ENCODE peak calls at places on chromosomes 1 and 21, in eight cellular contexts. U is CD8-positive, alpha-beta T cell; J is lower lobe of right lung; H is endodermal cell; I is tibial nerve; K is cardiac muscle cell; R is breast epithelium; E is bronchial epithelial cell. S is an unnamed sample.

GRCh38 chr1:23029337-23029736 is 10.1 kb downstream of the KDM1A start:
- DNase-seq in U (no peak), J (no peak), H (no peak), I (no peak), K (no peak), R (no peak), E (no peak), S (no peak)

GRCh38 chr1:234944439-234945369 is 183.9 kb downstream of the TOMM20 start:
- DNase-seq in U (no peak), J (no peak), H (no peak), I (no peak), K (no peak), R (no peak), E (no peak), S (no peak)

GRCh38 chr21:32708069-32708468 is 19.7 kb downstream of the SYNJ1 start:
- DNase-seq in U (no peak), J (no peak), H (no peak), I (no peak), K (no peak), R (no peak), E (no peak), S (no peak)

GRCh38 chr1:78958711-78959110 is 47.8 kb downstream of the ADGRL4 start:
- DNase-seq in U (no peak), J (no peak), H (no peak), I (no peak), K (no peak), R (no peak), E (no peak), S (no peak)

GRCh38 chr1:5740865-5741860 is 251.1 kb downstream of the NPHP4 start:
- DNase-seq in U (no peak), J (peak; percentile 15), H (peak; percentile 29), I (no peak), K (no peak), R (no peak), E (peak; percentile 14), S (no peak)

GRCh38 chr1:3139871-3140837 is 71.2 kb downstream of the PRDM16 start:
- DNase-seq in U (no peak), J (no peak), H (no peak), I (no peak), K (peak; percentile 49), R (no peak), E (no peak), S (no peak)

GRCh38 chr1:24980836-24981631 is 51.0 kb upstream of the RUNX3 start:
- DNase-seq in U (no peak), J (no peak), H (no peak), I (no peak), K (no peak), R (no peak), E (peak; percentile 54), S (peak; percentile 30)

GRCh38 chr1:152110365-152110859 is 4.8 kb downstream of the TCHH start:
- DNase-seq in U (no peak), J (peak; percentile 57), H (no peak), I (no peak), K (no peak), R (no peak), E (peak; percentile 49), S (no peak)

GRCh38 chr21:44049182-44049581 is 37.1 kb downstream of the TRAPPC10 start:
- DNase-seq in U (no peak), J (no peak), H (no peak), I (no peak), K (no peak), R (no peak), E (no peak), S (no peak)

GRCh38 chr1:161727343-161727924 is 6.1 kb downstream of the FCRLB start:
- DNase-seq in U (no peak), J (no peak), H (no peak), I (peak; percentile 11), K (no peak), R (no peak), E (no peak), S (no peak)

GRCh38 chr1:14095001-14095400 is 395.0 kb downstream of the PRDM2 start:
- DNase-seq in U (no peak), J (no peak), H (no peak), I (no peak), K (peak; percentile 46), R (no peak), E (peak; percentile 17), S (no peak)

GRCh38 chr1:116375884-116376733 is 3.1 kb downstream of the ATP1A1 start:
- DNase-seq in U (no peak), J (peak; percentile 85), H (peak; percentile 78), I (peak; percentile 66), K (peak; percentile 69), R (peak; percentile 77), E (peak; percentile 98), S (peak; percentile 94)

GRCh38 chr1:228852511-228853088 is 117.3 kb downstream of the RHOU start:
- DNase-seq in U (no peak), J (no peak), H (no peak), I (no peak), K (no peak), R (no peak), E (no peak), S (no peak)

GRCh38 chr1:151146072-151146415 is 387 bp downstream of the SEMA6C start:
- DNase-seq in U (no peak), J (no peak), H (no peak), I (no peak), K (no peak), R (no peak), E (no peak), S (no peak)

GRCh38 chr1:95006681-95007080 is 66.1 kb downstream of the ALG14 start:
- DNase-seq in U (no peak), J (no peak), H (no peak), I (no peak), K (no peak), R (no peak), E (no peak), S (no peak)

GRCh38 chr1:19250629-19251304 is 557 bp downstream of the EMC1 start:
- DNase-seq in U (no peak), J (no peak), H (peak; percentile 61), I (no peak), K (no peak), R (no peak), E (peak; percentile 30), S (no peak)

GRCh38 chr1:228364068-228364705 is 42.4 kb downstream of the TRIM11 start:
- DNase-seq in U (no peak), J (peak; percentile 38), H (no peak), I (no peak), K (no peak), R (no peak), E (no peak), S (peak; percentile 50)

GRCh38 chr1:109624215-109625010 is 4.8 kb downstream of the AMPD2 start:
- DNase-seq in U (no peak), J (no peak), H (peak; percentile 48), I (peak; percentile 3), K (no peak), R (no peak), E (no peak), S (no peak)

GRCh38 chr1:160371691-160372208 is 4.9 kb downstream of the NHLH1 start:
- DNase-seq in U (no peak), J (no peak), H (no peak), I (no peak), K (no peak), R (no peak), E (no peak), S (no peak)

GRCh38 chr21:18529253-18529652 is 125.7 kb upstream of the TMPRSS15 start:
- DNase-seq in U (no peak), J (no peak), H (no peak), I (no peak), K (no peak), R (no peak), E (peak; percentile 68), S (no peak)

GRCh38 chr21:41715649-41716321 is 51.1 kb downstream of the RIPK4 start:
- DNase-seq in U (no peak), J (no peak), H (peak; percentile 72), I (no peak), K (peak; percentile 49), R (peak; percentile 60), E (peak; percentile 77), S (no peak)

DNA sequence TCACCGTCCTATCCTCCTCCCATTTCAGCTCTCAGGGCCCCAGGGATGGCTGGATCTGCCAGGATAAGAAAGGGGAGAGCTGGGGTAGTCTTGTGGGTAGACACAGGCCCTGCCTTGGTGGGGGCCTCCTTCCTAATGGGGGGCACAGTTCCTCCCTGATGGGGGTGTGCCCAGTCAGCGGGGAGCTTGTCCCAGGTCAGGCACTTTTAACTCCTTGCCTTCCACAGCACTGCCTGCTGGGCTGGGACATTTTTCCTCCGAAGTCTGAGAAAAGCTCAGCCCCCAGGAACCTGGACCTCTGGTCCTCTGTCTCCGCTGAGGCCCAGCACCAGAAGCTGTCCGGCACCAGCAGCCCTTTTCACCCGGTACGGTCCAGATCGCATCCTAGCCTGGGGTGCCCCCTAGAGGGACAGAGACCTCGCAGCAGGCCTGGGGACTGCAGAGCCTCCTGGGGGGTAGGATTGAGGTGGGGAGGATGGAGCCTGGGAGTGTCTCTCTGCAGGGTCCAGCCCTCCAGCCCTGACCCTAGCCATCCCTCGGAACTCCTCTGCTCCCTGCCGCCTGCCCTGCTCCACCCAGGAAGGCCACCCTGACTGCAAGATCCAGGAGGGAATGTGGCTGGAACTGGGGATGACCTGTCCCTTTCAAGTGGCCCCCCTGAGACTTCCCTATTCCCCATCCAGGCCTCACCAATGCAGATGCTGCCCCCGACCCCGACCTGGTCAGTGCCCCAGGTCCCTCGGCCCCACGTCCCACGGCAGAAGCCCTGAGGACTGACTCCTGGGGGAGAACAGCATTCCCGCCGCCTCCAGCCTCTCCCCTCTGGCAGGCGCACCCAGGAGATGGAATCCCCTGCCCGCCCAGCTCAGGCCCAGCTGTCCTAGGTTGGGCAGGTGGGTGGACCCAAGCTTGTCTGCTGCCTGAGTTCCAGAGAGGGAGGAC is 12.0 kb downstream of the MIIP start:
- DNase-seq in U (no peak), J (peak; percentile 60), H (peak; percentile 81), I (no peak), K (peak; percentile 48), R (no peak), E (peak; percentile 18), S (peak; percentile 74)
- H3K36me3 ChIP-seq in U (peaks cover 6% of the 10 kb centered on the region), J (peaks cover 51% of the 10 kb centered on the region), H (peaks cover 44% of the 10 kb centered on the region), I (peaks cover 63% of the 10 kb centered on the region), K (no peaks in the 10 kb centered on the region), R (no peaks in the 10 kb centered on the region), E (peaks cover 15% of the 10 kb centered on the region), S (no peaks in the 10 kb centered on the region)

DNA sequence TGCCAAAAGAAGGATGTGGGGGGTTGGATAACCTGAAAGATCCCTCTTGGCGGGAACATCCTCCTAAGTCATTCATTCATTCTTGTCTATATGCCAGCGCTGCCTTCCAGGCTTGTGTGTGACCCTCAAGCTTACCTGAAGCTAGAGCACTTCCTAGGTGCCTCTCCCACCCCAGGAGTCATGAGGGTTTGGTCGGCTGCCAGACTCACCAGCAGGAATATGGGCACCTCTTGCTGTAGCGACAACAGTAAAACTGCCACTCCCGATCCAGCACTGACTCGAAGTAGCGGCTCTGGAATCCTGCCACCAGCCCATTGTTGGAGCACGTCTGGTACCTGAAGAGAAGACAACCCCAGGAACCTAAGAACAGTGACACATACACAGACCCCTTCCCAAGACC is 15.0 kb downstream of the DPT start:
- DNase-seq in U (no peak), J (no peak), H (no peak), I (no peak), K (no peak), R (no peak), E (no peak), S (no peak)
- TF ChIP-seq CTCF in U (no peak), J (no peak), H (no peak), I (no peak), K (no peak), R (no peak), E (no peak), S (no peak)

GRCh38 chr21:46544003-46544402 is 60.9 kb downstream of the S100B start:
- DNase-seq in U (no peak), J (no peak), H (no peak), I (no peak), K (no peak), R (peak; percentile 6), E (no peak), S (peak; percentile 15)
- H3K36me3 ChIP-seq in U (peaks cover 29% of the 10 kb centered on the region), J (peaks cover 84% of the 10 kb centered on the region), H (peaks cover 73% of the 10 kb centered on the region), I (peaks cover 98% of the 10 kb centered on the region), K (peaks cover 33% of the 10 kb centered on the region), R (peaks cover 4% of the 10 kb centered on the region), E (peaks cover 17% of the 10 kb centered on the region), S (peaks cover 10% of the 10 kb centered on the region)

GRCh38 chr1:42681771-42682483 is at the start of gene YBX1:
- DNase-seq in U (peak; percentile 93), J (peak; percentile 95), H (peak; percentile 98), I (peak; percentile 99), K (peak; percentile 99), R (peak; percentile 98), E (peak; percentile 95), S (peak; percentile 94)
- TF ChIP-seq CTCF in U (no peak), J (no peak), H (no peak), I (peak; percentile 37), K (no peak), R (no peak), E (no peak), S (no peak)

S was measured in psoas muscle.